ENCODE peak calls at places on chromosomes 2 and 18, in six cellular contexts. U is GM12891, S is K562, Y is HepG2, G is H1, B is GM12878. C is an unnamed sample.

GRCh38 chr2:15826273-15826717 is 114.1 kb upstream of the MYCN start:
- DNase-seq in U (no peak), S (no peak), Y (no peak), G (no peak), B (no peak), C (no peak)

GRCh38 chr18:79483971-79484491 is 88.3 kb downstream of the NFATC1 start:
- DNase-seq in U (no peak), S (no peak), Y (no peak), G (no peak), B (no peak), C (no peak)

GRCh38 chr18:49152885-49153284 is 202.1 kb upstream of the SMAD7 start:
- DNase-seq in U (no peak), S (no peak), Y (no peak), G (no peak), B (no peak), C (no peak)

GRCh38 chr2:36449213-36449612 is 93.6 kb downstream of the CRIM1 start:
- DNase-seq in U (no peak), S (no peak), Y (no peak), G (no peak), B (no peak), C (no peak)

GRCh38 chr18:42614619-42615293 is 500.7 kb downstream of the RIT2 start:
- DNase-seq in U (no peak), S (no peak), Y (no peak), G (no peak), B (no peak), C (no peak)

GRCh38 chr18:62521588-62521987 is 1.2 kb upstream of the ZCCHC2 start:
- DNase-seq in U (no peak), S (no peak), Y (peak), G (no peak), B (no peak), C (no peak)

GRCh38 chr2:228646061-228646460 is 464.6 kb upstream of the SPHKAP start:
- DNase-seq in U (no peak), S (no peak), Y (no peak), G (no peak), B (no peak), C (no peak)

GRCh38 chr2:144011553-144011952 is 508.4 kb downstream of the ZEB2 start:
- DNase-seq in U (no peak), S (no peak), Y (no peak), G (no peak), B (no peak), C (no peak)

GRCh38 chr2:136765736-136766323 is 485 bp downstream of the THSD7B start:
- DNase-seq in U (peak), S (no peak), Y (no peak), G (peak), B (no peak), C (peak)

GRCh38 chr2:60262178-60262577 is 291.3 kb downstream of the BCL11A start:
- DNase-seq in U (no peak), S (no peak), Y (no peak), G (no peak), B (no peak), C (no peak)

GRCh38 chr2:66017763-66018162 is 417.2 kb upstream of the MEIS1 start:
- DNase-seq in U (no peak), S (no peak), Y (no peak), G (no peak), B (no peak), C (no peak)

GRCh38 chr2:96305979-96306308 is 598 bp upstream of the SNRNP200 start:
- DNase-seq in U (no peak), S (no peak), Y (no peak), G (no peak), B (no peak), C (no peak)

GRCh38 chr2:20184067-20184938 is 40.6 kb downstream of the SDC1 start:
- DNase-seq in U (no peak), S (no peak), Y (peak), G (no peak), B (no peak), C (no peak)

GRCh38 chr2:26989156-26989555 is 18.7 kb downstream of the MAPRE3 start:
- DNase-seq in U (no peak), S (no peak), Y (no peak), G (no peak), B (no peak), C (no peak)

GRCh38 chr18:74351354-74351753 is 35.7 kb downstream of the C18orf63 start:
- DNase-seq in U (no peak), S (no peak), Y (no peak), G (no peak), B (no peak), C (no peak)

GRCh38 chr2:17208511-17208910 is 309.7 kb downstream of the RAD51AP2 start:
- DNase-seq in U (no peak), S (no peak), Y (peak), G (no peak), B (no peak), C (no peak)

GRCh38 chr2:155675920-155676319 is 656.6 kb downstream of the NR4A2 start:
- DNase-seq in U (no peak), S (no peak), Y (no peak), G (no peak), B (no peak), C (no peak)

GRCh38 chr2:235605306-235605998 is 111.6 kb downstream of the AGAP1 start:
- DNase-seq in U (no peak), S (no peak), Y (no peak), G (no peak), B (no peak), C (no peak)

GRCh38 chr2:42050350-42051167 is 2.7 kb downstream of the PKDCC start:
- DNase-seq in U (no peak), S (no peak), Y (no peak), G (no peak), B (no peak), C (no peak)

GRCh38 chr18:43396266-43396665 is 119.0 kb upstream of the SYT4 start:
- DNase-seq in U (no peak), S (no peak), Y (no peak), G (no peak), B (no peak), C (no peak)

GRCh38 chr18:68714356-68714706 is 577 bp downstream of the TMX3 start:
- DNase-seq in U (no peak), S (peak), Y (peak), G (peak), B (no peak), C (peak)

GRCh38 chr18:10265560-10266235 is 188.7 kb upstream of the APCDD1 start:
- DNase-seq in U (no peak), S (no peak), Y (no peak), G (no peak), B (no peak), C (no peak)

GRCh38 chr2:23198316-23199114 is 186.5 kb upstream of the KLHL29 start:
- DNase-seq in U (no peak), S (no peak), Y (no peak), G (no peak), B (no peak), C (no peak)

GRCh38 chr2:51535763-51536162 is 503.8 kb upstream of the NRXN1 start:
- DNase-seq in U (no peak), S (no peak), Y (no peak), G (no peak), B (no peak), C (no peak)

GRCh38 chr18:73218293-73218692 is 350.5 kb upstream of the NETO1 start:
- DNase-seq in U (no peak), S (no peak), Y (no peak), G (no peak), B (no peak), C (no peak)

GRCh38 chr2:129810521-129810920 is 168.9 kb upstream of the RAB6C start:
- DNase-seq in U (no peak), S (no peak), Y (no peak), G (no peak), B (no peak), C (no peak)

GRCh38 chr2:240449764-240450531 is 14.5 kb downstream of the GPC1 start:
- DNase-seq in U (no peak), S (no peak), Y (no peak), G (no peak), B (no peak), C (no peak)

GRCh38 chr18:49486617-49486958 is 446 bp downstream of the C18orf32 start:
- DNase-seq in U (no peak), S (no peak), Y (no peak), G (no peak), B (no peak), C (no peak)

GRCh38 chr2:75570948-75571729 is 10.4 kb upstream of the EVA1A start:
- DNase-seq in U (no peak), S (no peak), Y (peak), G (no peak), B (no peak), C (no peak)

GRCh38 chr2:33023732-33024301 is 77.1 kb downstream of the LTBP1 start:
- DNase-seq in U (no peak), S (no peak), Y (no peak), G (no peak), B (no peak), C (no peak)

GRCh38 chr2:208192611-208193248 is 2.9 kb upstream of the C2orf80 start:
- DNase-seq in U (no peak), S (no peak), Y (no peak), G (no peak), B (no peak), C (no peak)

GRCh38 chr2:191486584-191487320 is 191.2 kb upstream of the NABP1 start:
- DNase-seq in U (no peak), S (no peak), Y (no peak), G (no peak), B (no peak), C (no peak)

GRCh38 chr2:134127496-134127895 is 126.4 kb upstream of the MGAT5 start:
- DNase-seq in U (peak), S (no peak), Y (no peak), G (no peak), B (no peak), C (no peak)

GRCh38 chr2:60634443-60634842 is 81.0 kb upstream of the BCL11A start:
- DNase-seq in U (no peak), S (no peak), Y (no peak), G (no peak), B (no peak), C (no peak)

GRCh38 chr2:98502556-98503335 is 58.1 kb downstream of the INPP4A start:
- DNase-seq in U (no peak), S (no peak), Y (no peak), G (no peak), B (no peak), C (no peak)

GRCh38 chr18:10232062-10232461 is 222.4 kb upstream of the APCDD1 start:
- DNase-seq in U (no peak), S (no peak), Y (no peak), G (no peak), B (no peak), C (no peak)

GRCh38 chr2:2846379-2847130 is 515.5 kb upstream of the MYT1L start:
- DNase-seq in U (no peak), S (no peak), Y (no peak), G (no peak), B (no peak), C (no peak)

GRCh38 chr2:83016343-83017110 is 1442.6 kb downstream of the SUCLG1 start:
- DNase-seq in U (no peak), S (no peak), Y (no peak), G (no peak), B (no peak), C (no peak)

GRCh38 chr2:149597050-149598013 is 9.8 kb upstream of the MMADHC start:
- DNase-seq in U (peak), S (peak), Y (peak), G (no peak), B (peak), C (no peak)
- TF ChIP-seq POLR2AphosphoS5 in U (no peak), S (no peak), Y (no peak), G (no peak), B (no peak), C (no peak)

GRCh38 chr2:209426432-209426831 is 2.6 kb downstream of the MAP2 start:
- DNase-seq in U (no peak), S (no peak), Y (no peak), G (no peak), B (no peak), C (no peak)

DNA sequence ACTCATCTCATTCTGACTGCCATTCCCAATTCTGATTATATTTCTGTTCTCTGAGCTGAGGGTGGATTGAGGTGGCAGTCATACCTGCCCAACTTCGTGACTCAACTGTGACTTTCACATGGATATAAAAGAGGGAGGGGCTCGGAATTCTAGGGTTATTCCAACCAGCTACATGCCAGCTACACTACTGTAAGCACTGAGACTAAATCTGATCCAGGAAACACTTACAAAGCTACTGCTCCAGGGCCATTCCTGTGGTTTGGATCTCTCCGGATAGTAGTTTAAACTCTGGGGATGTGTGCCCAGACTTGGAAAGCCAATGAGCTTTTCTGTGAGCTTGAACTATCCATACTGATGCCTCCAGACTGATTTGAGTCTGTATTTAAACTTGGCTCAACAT is 7.9 kb downstream of the MAP2 start:
- DNase-seq in U (no peak), S (no peak), Y (no peak), G (no peak), B (no peak), C (no peak)
- TF ChIP-seq POLR2A in U (no peak), S (no peak), Y (no peak), G (no peak), B (no peak), C (no peak)

GRCh38 chr18:3832211-3832610 is 382.2 kb downstream of the TGIF1 start:
- DNase-seq in U (no peak), S (no peak), Y (no peak), G (no peak), B (no peak), C (no peak)
- TF ChIP-seq TAF1 in U (no peak), S (no peak), Y (no peak), G (no peak), B (no peak), C (no peak)

DNA sequence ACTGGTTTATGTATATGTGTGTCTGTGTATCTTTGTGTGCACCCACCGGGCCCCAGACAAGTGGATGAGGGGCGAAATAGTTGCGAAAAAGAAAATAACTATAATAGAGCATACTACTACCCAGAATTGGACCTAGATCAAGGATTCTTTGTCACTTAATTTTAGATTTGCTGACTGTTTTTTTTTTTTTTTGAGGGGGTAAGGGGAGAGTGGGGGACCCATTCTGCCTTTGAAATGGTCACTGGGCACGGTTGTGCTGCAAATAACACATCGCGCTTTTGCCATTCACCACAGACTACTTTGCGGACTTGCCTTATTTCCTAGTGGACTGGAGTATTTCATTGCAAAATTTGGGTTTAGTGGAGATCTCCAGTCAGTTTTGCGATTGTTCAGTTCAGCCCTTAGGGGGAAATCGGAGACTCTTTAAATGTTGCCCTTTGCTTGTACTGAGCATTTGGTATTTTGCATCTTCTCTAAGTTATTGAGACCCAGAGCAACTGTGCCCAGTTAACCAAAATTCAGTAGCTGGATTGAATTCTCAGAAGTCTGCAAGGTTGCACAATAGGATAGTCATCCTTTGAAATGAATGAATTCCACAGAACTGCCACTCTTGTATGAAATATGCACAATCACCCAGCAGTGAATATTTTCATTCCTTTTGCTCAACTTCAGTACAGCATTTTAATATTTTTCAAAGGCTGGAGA is 2.8 kb downstream of the TRIB2 start:
- DNase-seq in U (no peak), S (no peak), Y (no peak), G (no peak), B (no peak), C (no peak)
- TF ChIP-seq POLR2AphosphoS5 in U (no peak), S (no peak), Y (no peak), G (no peak), B (no peak), C (no peak)